ENCODE peak calls at places on chromosome 17, in eight cellular contexts. One of them, this sample, is unnamed.

GRCh38 chr17:28252436-28252835 is 66.6 kb upstream of the TMEM97 start:
- DNase-seq in kidney: no peak
- DNase-seq in upper lobe of right lung: no peak
- DNase-seq in GM23248: peak; percentile 92
- DNase-seq in lung: no peak
- DNase-seq in right cardiac atrium: no peak
- DNase-seq in Panc1: no peak
- DNase-seq in body of pancreas: no peak
- DNase-seq in this sample: no peak

GRCh38 chr17:81463506-81463905 is 49.1 kb downstream of the ACTG1 start:
- DNase-seq in kidney: no peak
- DNase-seq in upper lobe of right lung: no peak
- DNase-seq in GM23248: no peak
- DNase-seq in lung: no peak
- DNase-seq in right cardiac atrium: no peak
- DNase-seq in Panc1: no peak
- DNase-seq in body of pancreas: no peak
- DNase-seq in this sample: no peak

GRCh38 chr17:79090503-79091372 is 16.1 kb downstream of the ENGASE start:
- DNase-seq in kidney: no peak
- DNase-seq in upper lobe of right lung: no peak
- DNase-seq in GM23248: peak; percentile 44
- DNase-seq in lung: no peak
- DNase-seq in right cardiac atrium: peak; percentile 83
- DNase-seq in Panc1: no peak
- DNase-seq in body of pancreas: no peak
- DNase-seq in this sample: no peak

GRCh38 chr17:13750783-13751484 is 149.2 kb upstream of the HS3ST3A1 start:
- DNase-seq in kidney: no peak
- DNase-seq in upper lobe of right lung: no peak
- DNase-seq in GM23248: no peak
- DNase-seq in lung: no peak
- DNase-seq in right cardiac atrium: no peak
- DNase-seq in Panc1: no peak
- DNase-seq in body of pancreas: no peak
- DNase-seq in this sample: no peak

GRCh38 chr17:75124041-75124818 is 7.3 kb downstream of the NT5C start:
- DNase-seq in kidney: peak; percentile 92
- DNase-seq in upper lobe of right lung: peak; percentile 74
- DNase-seq in GM23248: peak; percentile 18
- DNase-seq in lung: peak; percentile 77
- DNase-seq in right cardiac atrium: peak; percentile 85
- DNase-seq in Panc1: peak; percentile 89
- DNase-seq in body of pancreas: peak; percentile 81
- DNase-seq in this sample: peak; percentile 100

GRCh38 chr17:28145348-28145747 is 102.9 kb downstream of the NLK start:
- DNase-seq in kidney: no peak
- DNase-seq in upper lobe of right lung: no peak
- DNase-seq in GM23248: peak; percentile 60
- DNase-seq in lung: no peak
- DNase-seq in right cardiac atrium: no peak
- DNase-seq in Panc1: no peak
- DNase-seq in body of pancreas: no peak
- DNase-seq in this sample: no peak

GRCh38 chr17:7809086-7809790 is 24.8 kb upstream of the KDM6B start:
- DNase-seq in kidney: peak; percentile 33
- DNase-seq in upper lobe of right lung: no peak
- DNase-seq in GM23248: no peak
- DNase-seq in lung: no peak
- DNase-seq in right cardiac atrium: no peak
- DNase-seq in Panc1: no peak
- DNase-seq in body of pancreas: no peak
- DNase-seq in this sample: no peak

GRCh38 chr17:49290690-49291326 is 60.2 kb upstream of the PHOSPHO1 start:
- DNase-seq in kidney: no peak
- DNase-seq in upper lobe of right lung: no peak
- DNase-seq in GM23248: peak; percentile 60
- DNase-seq in lung: no peak
- DNase-seq in right cardiac atrium: no peak
- DNase-seq in Panc1: peak; percentile 12
- DNase-seq in body of pancreas: no peak
- DNase-seq in this sample: no peak

GRCh38 chr17:12277827-12278226 is 257.1 kb downstream of the MAP2K4 start:
- DNase-seq in kidney: no peak
- DNase-seq in upper lobe of right lung: no peak
- DNase-seq in GM23248: no peak
- DNase-seq in lung: no peak
- DNase-seq in right cardiac atrium: no peak
- DNase-seq in Panc1: no peak
- DNase-seq in body of pancreas: no peak
- DNase-seq in this sample: no peak

GRCh38 chr17:63834431-63835166 is 7.1 kb upstream of the FTSJ3 start:
- DNase-seq in kidney: peak; percentile 71
- DNase-seq in upper lobe of right lung: no peak
- DNase-seq in GM23248: peak; percentile 95
- DNase-seq in lung: peak; percentile 51
- DNase-seq in right cardiac atrium: peak; percentile 74
- DNase-seq in Panc1: no peak
- DNase-seq in body of pancreas: peak; percentile 56
- DNase-seq in this sample: no peak

GRCh38 chr17:39942076-39942475 is 14.5 kb downstream of the LRRC3C start:
- DNase-seq in kidney: no peak
- DNase-seq in upper lobe of right lung: no peak
- DNase-seq in GM23248: no peak
- DNase-seq in lung: no peak
- DNase-seq in right cardiac atrium: no peak
- DNase-seq in Panc1: no peak
- DNase-seq in body of pancreas: no peak
- DNase-seq in this sample: no peak

GRCh38 chr17:2392252-2393183 is 8.3 kb downstream of the MNT start:
- DNase-seq in kidney: peak; percentile 99
- DNase-seq in upper lobe of right lung: peak; percentile 99
- DNase-seq in GM23248: peak; percentile 99
- DNase-seq in lung: peak; percentile 92
- DNase-seq in right cardiac atrium: peak; percentile 99
- DNase-seq in Panc1: no peak
- DNase-seq in body of pancreas: peak; percentile 97
- DNase-seq in this sample: peak; percentile 95

GRCh38 chr17:2394775-2395191 is 6.1 kb downstream of the MNT start:
- DNase-seq in kidney: peak; percentile 81
- DNase-seq in upper lobe of right lung: peak; percentile 63
- DNase-seq in GM23248: no peak
- DNase-seq in lung: no peak
- DNase-seq in right cardiac atrium: no peak
- DNase-seq in Panc1: no peak
- DNase-seq in body of pancreas: no peak
- DNase-seq in this sample: no peak

GRCh38 chr17:2393184-2393953 is 7.5 kb downstream of the MNT start:
- DNase-seq in kidney: peak; percentile 97
- DNase-seq in upper lobe of right lung: peak; percentile 96
- DNase-seq in GM23248: peak; percentile 95
- DNase-seq in lung: peak; percentile 87
- DNase-seq in right cardiac atrium: peak; percentile 97
- DNase-seq in Panc1: no peak
- DNase-seq in body of pancreas: peak; percentile 93
- DNase-seq in this sample: peak; percentile 87

GRCh38 chr17:2395258-2396170 is 5.3 kb downstream of the MNT start:
- DNase-seq in kidney: peak; percentile 84
- DNase-seq in upper lobe of right lung: peak; percentile 81
- DNase-seq in GM23248: peak; percentile 82
- DNase-seq in lung: peak; percentile 63
- DNase-seq in right cardiac atrium: no peak
- DNase-seq in Panc1: no peak
- DNase-seq in body of pancreas: no peak
- DNase-seq in this sample: no peak

DNA sequence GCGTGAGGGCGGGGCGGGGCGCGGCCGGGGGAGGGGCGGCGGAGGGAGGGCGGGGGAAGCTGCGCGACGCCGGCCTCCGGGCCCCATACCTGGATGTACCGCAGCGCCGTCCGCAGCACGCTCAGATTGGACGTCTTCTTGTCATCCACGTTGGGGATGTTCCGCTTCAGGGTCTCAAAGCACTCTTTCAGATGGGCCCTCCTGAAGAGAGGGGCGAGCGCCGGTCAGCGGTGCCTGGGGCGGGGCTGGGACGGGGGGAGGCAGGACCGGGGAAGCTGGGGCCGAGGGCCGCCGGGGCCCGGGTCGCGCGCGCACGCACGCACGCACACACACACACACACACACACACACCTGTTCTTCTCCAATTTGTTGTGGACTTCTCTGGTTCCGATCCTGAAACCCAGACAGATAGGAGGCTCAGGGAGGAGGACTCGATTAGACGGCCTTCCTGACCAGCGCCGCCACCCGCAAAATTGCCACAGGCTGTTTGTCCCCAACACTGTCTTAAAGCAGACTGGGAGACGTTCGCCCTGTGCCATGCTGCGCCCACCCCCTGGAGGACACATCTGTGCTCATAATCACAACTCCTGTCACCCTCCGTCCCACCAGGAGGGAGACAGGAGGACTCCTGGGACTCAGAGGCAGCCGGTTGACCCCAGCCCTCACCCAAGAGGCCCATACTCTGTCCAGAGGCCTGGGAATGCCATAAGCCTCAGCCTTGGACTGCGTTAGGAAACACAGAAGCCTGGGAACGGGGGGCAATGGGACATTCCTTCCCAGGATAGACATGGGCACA is 6.7 kb downstream of the MNT start:
- DNase-seq in kidney: peak; percentile 83
- DNase-seq in upper lobe of right lung: peak; percentile 70
- DNase-seq in GM23248: no peak
- DNase-seq in lung: no peak
- DNase-seq in right cardiac atrium: no peak
- DNase-seq in Panc1: no peak
- DNase-seq in body of pancreas: no peak
- DNase-seq in this sample: no peak
- H3K27ac ChIP-seq in kidney: peak overlapping the region; percentile 100
- H3K27ac ChIP-seq in upper lobe of right lung: peak overlapping the region; percentile 95
- H3K27ac ChIP-seq in GM23248: peak overlapping the region; percentile 99
- H3K27ac ChIP-seq in lung: peak overlapping the region; percentile 81
- H3K27ac ChIP-seq in right cardiac atrium: peak overlapping the region; percentile 22
- H3K27ac ChIP-seq in Panc1: peak overlapping the region; percentile 81
- H3K27ac ChIP-seq in body of pancreas: peak overlapping the region; percentile 86
- H3K27ac ChIP-seq in this sample: peak overlapping the region; percentile 94

DNA sequence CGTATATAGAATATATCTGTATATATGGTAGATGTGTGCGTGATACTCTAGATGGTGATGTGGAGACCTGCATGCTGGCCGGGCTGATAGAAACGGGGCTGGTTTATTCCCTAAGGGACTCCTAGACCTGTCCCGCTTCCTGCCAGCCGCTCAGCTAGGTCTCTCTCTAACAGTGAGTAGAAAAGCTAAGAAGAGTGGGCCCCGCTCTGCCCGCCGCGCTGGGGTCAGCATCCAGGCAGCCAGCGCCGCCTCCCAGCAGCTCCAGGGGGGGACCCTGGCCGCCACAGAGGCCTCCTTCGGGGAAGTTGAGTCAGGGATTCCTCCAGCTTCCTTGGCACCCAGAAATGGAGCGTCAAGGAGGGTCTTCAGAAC is 9.4 kb downstream of the CYGB start:
- DNase-seq in kidney: peak; percentile 77
- DNase-seq in upper lobe of right lung: no peak
- DNase-seq in GM23248: no peak
- DNase-seq in lung: no peak
- DNase-seq in right cardiac atrium: peak; percentile 73
- DNase-seq in Panc1: no peak
- DNase-seq in body of pancreas: no peak
- DNase-seq in this sample: no peak
- H3K4me3 ChIP-seq in kidney: no peak overlapping the region
- H3K4me3 ChIP-seq in upper lobe of right lung: peak overlapping the region; percentile 18
- H3K4me3 ChIP-seq in GM23248: no peak overlapping the region
- H3K4me3 ChIP-seq in lung: no peak overlapping the region
- H3K4me3 ChIP-seq in right cardiac atrium: peak overlapping the region; percentile 6
- H3K4me3 ChIP-seq in Panc1: no peak overlapping the region
- H3K4me3 ChIP-seq in body of pancreas: no peak overlapping the region
- H3K4me3 ChIP-seq in this sample: peak overlapping the region; percentile 2

DNA sequence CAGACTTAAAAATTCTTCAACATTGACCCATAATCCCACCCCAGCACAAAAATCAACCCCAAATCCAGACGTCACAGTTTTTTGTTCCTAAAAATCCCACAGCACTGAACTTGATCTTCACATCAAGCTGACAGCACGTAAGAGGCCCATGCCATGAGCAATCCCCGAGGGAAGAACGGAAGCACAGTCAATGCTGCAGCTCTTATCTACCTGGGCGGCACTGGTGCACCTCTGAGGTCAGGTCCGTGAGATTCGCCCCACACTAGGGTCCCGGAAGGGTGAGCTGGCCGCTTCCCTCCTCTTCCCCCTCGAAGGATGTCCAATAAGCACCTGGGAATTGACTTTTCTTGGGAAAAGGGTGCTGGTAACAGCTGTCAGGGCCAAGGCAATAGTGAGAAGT is 11.3 kb upstream of the ITGAE start:
- DNase-seq in kidney: no peak
- DNase-seq in upper lobe of right lung: no peak
- DNase-seq in GM23248: no peak
- DNase-seq in lung: no peak
- DNase-seq in right cardiac atrium: no peak
- DNase-seq in Panc1: no peak
- DNase-seq in body of pancreas: no peak
- DNase-seq in this sample: no peak
- H3K27ac ChIP-seq in kidney: no peak overlapping the region
- H3K27ac ChIP-seq in upper lobe of right lung: no peak overlapping the region
- H3K27ac ChIP-seq in GM23248: no peak overlapping the region
- H3K27ac ChIP-seq in lung: no peak overlapping the region
- H3K27ac ChIP-seq in right cardiac atrium: no peak overlapping the region
- H3K27ac ChIP-seq in Panc1: no peak overlapping the region
- H3K27ac ChIP-seq in body of pancreas: no peak overlapping the region
- H3K27ac ChIP-seq in this sample: no peak overlapping the region

DNA sequence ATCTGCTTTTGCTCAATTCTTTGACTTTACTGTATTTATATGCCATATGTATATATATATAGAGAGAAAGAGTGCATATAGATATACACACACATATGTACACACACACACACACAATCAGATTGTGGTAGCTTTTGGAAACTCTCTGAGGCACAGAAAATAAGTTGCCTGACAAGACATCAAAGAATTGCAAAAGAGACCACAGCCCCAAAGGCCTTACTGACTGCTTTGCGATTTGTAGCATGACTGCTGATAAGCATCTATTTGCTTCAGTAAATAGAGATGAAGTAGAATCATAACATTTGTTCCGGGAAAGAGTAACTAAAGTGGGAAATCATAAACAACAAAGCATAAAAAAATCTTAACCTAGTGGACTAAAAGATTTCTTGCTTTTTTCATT is 9.4 kb upstream of the AMZ2 start:
- DNase-seq in kidney: no peak
- DNase-seq in upper lobe of right lung: no peak
- DNase-seq in GM23248: no peak
- DNase-seq in lung: no peak
- DNase-seq in right cardiac atrium: no peak
- DNase-seq in Panc1: no peak
- DNase-seq in body of pancreas: no peak
- DNase-seq in this sample: no peak
- H3K4me3 ChIP-seq in kidney: no peak overlapping the region
- H3K4me3 ChIP-seq in upper lobe of right lung: no peak overlapping the region
- H3K4me3 ChIP-seq in GM23248: no peak overlapping the region
- H3K4me3 ChIP-seq in lung: no peak overlapping the region
- H3K4me3 ChIP-seq in right cardiac atrium: no peak overlapping the region
- H3K4me3 ChIP-seq in Panc1: no peak overlapping the region
- H3K4me3 ChIP-seq in body of pancreas: no peak overlapping the region
- H3K4me3 ChIP-seq in this sample: no peak overlapping the region

This sample was measured in RWPE2.